ENCODE peak calls at places on chromosomes 3 and 15, in seven cellular contexts. L is stomach, M is HCT116, Q is esophagus squamous epithelium, K is transverse colon, J is endodermal cell, S is dorsolateral prefrontal cortex. V is an unnamed sample. For H3K27me3, the result is how much of the 10 kb centered on the place peaks cover.

GRCh38 chr3:51719413-51720025 is 12.7 kb downstream of the GRM2 start:
- DNase-seq in M (no peak), K (no peak), L (no peak), S (no peak), J (peak), Q (no peak), V (no peak)

GRCh38 chr3:85554153-85554552 is 595.4 kb downstream of the CADM2 start:
- DNase-seq in K (no peak), Q (no peak), L (no peak), J (peak), M (no peak), S (no peak), V (no peak)

GRCh38 chr3:112482675-112483074 is 16.6 kb downstream of the BTLA start:
- DNase-seq in Q (no peak), L (no peak), K (no peak), M (no peak), J (no peak), S (no peak), V (no peak)

GRCh38 chr3:9161811-9162210 is 87.6 kb downstream of the SRGAP3 start:
- DNase-seq in J (no peak), K (no peak), Q (no peak), S (no peak), L (no peak), M (no peak), V (no peak)

GRCh38 chr3:62559831-62560445 is 186.6 kb upstream of the FEZF2 start:
- DNase-seq in L (no peak), K (no peak), J (no peak), Q (no peak), M (peak), S (no peak), V (no peak)

GRCh38 chr15:29570121-29570930 is 251.9 kb downstream of the TJP1 start:
- DNase-seq in L (no peak), S (peak), Q (no peak), K (peak), M (no peak), J (peak), V (peak)

GRCh38 chr15:89847101-89847500 is 32.4 kb upstream of the ANPEP start:
- DNase-seq in S (no peak), L (no peak), M (no peak), J (no peak), Q (no peak), K (no peak), V (no peak)

GRCh38 chr3:110397115-110397514 is 674.5 kb upstream of the NECTIN3 start:
- DNase-seq in M (no peak), S (no peak), L (no peak), Q (no peak), K (no peak), J (no peak), V (no peak)

GRCh38 chr3:20772869-20773268 is 586.9 kb upstream of the SGO1 start:
- DNase-seq in J (no peak), L (no peak), K (no peak), Q (no peak), M (no peak), S (no peak), V (no peak)

GRCh38 chr3:8864570-8865350 is 95.3 kb upstream of the OXTR start:
- DNase-seq in J (no peak), K (no peak), M (no peak), L (no peak), Q (no peak), S (no peak), V (no peak)

GRCh38 chr3:71328917-71329316 is 254.6 kb downstream of the FOXP1 start:
- DNase-seq in S (no peak), J (no peak), K (no peak), M (no peak), L (no peak), Q (no peak), V (no peak)

GRCh38 chr3:14482271-14482721 is 57.8 kb downstream of the GRIP2 start:
- DNase-seq in K (no peak), J (no peak), S (no peak), L (no peak), M (no peak), Q (no peak), V (no peak)

GRCh38 chr3:16311960-16312451 is 47.0 kb downstream of the OXNAD1 start:
- DNase-seq in J (no peak), K (peak), Q (no peak), S (no peak), M (no peak), L (no peak), V (no peak)

GRCh38 chr15:70702584-70702983 is 60.8 kb downstream of the UACA start:
- DNase-seq in S (no peak), Q (no peak), L (no peak), K (no peak), J (no peak), M (no peak), V (no peak)
- H3K27me3 ChIP-seq in S (under half), Q (under half), L (under half), K (under half), J (under half), M (under half), V (under half)

DNA sequence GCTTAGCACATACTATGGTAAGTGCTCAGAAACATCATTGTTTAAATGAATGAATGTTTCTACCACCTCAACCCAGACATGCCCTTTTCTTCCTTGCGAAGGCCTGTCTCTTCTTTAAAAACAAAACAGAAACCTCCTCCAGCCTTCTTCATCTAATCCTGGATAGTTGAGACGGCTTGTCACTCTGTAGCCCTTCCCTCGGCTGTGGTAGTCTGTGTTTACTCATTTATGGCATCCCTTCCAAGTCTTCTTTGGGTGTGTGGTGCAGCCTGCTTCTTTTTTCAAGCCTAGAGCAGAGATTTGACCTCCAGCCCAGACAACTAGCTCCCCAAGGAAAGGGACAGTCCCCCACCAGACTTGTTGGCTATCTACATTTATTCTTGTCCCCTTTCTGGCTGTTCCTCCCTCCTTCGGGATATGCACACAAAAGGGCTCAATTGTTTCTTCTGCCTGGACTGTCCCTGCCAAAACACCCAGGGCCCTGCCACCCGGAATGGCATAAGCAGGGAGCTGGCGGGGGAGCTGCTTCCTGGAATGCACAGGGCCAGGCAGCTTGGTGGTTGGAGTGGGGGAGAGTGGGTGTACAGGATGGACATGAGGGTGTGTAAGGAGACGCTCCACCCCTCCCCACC is 67.8 kb downstream of the ITGA11 start:
- DNase-seq in L (no peak), S (no peak), K (no peak), M (no peak), J (no peak), Q (no peak), V (no peak)
- H3K4me3 ChIP-seq in L (no peak), S (no peak), K (no peak), M (no peak), J (no peak), Q (no peak), V (no peak)

GRCh38 chr3:33394403-33395054 is 45.7 kb downstream of the UBP1 start:
- DNase-seq in S (no peak), L (no peak), K (no peak), Q (no peak), M (no peak), J (no peak), V (no peak)

GRCh38 chr3:33392144-33392543 is 48.1 kb downstream of the UBP1 start:
- DNase-seq in Q (no peak), J (no peak), M (no peak), S (no peak), K (no peak), L (no peak), V (no peak)

GRCh38 chr3:33389908-33390307 is 50.3 kb downstream of the UBP1 start:
- DNase-seq in J (no peak), K (no peak), Q (no peak), S (peak), M (no peak), L (no peak), V (no peak)

GRCh38 chr3:33391255-33391995 is 48.8 kb downstream of the UBP1 start:
- DNase-seq in K (no peak), M (no peak), Q (no peak), L (no peak), S (no peak), J (no peak), V (no peak)

DNA sequence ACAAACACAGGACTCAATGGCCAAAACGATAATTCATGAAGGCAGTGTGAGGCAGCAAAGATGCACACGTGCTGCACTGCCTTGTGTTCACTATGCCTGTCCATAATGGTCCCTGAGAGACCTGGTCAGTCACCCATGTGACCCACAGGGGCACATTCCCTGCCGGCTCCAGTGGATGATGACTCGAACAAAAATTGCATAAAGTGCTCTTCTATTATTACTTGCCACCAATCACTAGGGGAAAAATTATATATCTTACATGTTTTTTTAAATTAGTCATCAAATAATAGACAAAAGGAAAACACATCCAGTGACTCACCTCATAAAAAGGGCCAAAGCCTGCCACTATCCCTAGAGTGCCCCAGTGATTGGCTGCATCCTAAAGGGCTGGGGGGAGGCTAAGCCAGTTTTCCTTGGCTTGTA is 47.5 kb downstream of the UBP1 start:
- DNase-seq in K (no peak), J (no peak), L (no peak), M (peak), S (no peak), Q (no peak), V (no peak)
- H3K27ac ChIP-seq in K (no peak), J (no peak), L (no peak), M (peak), S (no peak), Q (no peak), V (no peak)

GRCh38 chr15:100889359-100890058 is 9.9 kb downstream of the ALDH1A3 start:
- DNase-seq in K (peak), J (peak), L (no peak), M (no peak), Q (no peak), S (no peak), V (peak)

GRCh38 chr15:100880897-100881242 is 1.2 kb downstream of the ALDH1A3 start:
- DNase-seq in S (no peak), J (no peak), M (no peak), Q (no peak), L (no peak), K (no peak), V (no peak)

GRCh38 chr15:100887211-100887913 is 7.7 kb downstream of the ALDH1A3 start:
- DNase-seq in J (peak), S (no peak), L (no peak), Q (no peak), K (no peak), M (no peak), V (no peak)

GRCh38 chr15:100881573-100882336 is 2.1 kb downstream of the ALDH1A3 start:
- DNase-seq in Q (no peak), K (no peak), S (no peak), L (no peak), M (no peak), J (no peak), V (no peak)

DNA sequence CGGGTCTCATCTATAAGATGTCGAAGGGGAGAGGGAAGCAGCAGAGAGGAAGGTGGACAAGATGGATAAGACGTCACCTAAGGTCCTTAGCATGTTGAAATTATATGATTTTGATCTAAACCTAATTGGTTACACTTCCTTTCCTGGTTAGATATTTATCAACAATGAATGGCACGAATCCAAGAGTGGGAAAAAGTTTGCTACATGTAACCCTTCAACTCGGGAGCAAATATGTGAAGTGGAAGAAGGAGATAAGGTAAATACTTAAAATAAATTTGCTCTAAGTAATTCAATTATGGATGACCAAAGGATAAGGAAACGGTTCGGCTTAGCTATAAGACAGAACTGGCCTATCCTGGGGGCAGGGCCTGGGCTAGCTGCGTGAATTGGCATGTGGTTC is 5.5 kb downstream of the ALDH1A3 start:
- DNase-seq in K (no peak), Q (no peak), S (no peak), M (no peak), L (no peak), J (no peak), V (no peak)
- H3K27me3 ChIP-seq in K (half or more), Q (under half), S (under half), M (under half), L (half or more), J (under half), V (under half)

DNA sequence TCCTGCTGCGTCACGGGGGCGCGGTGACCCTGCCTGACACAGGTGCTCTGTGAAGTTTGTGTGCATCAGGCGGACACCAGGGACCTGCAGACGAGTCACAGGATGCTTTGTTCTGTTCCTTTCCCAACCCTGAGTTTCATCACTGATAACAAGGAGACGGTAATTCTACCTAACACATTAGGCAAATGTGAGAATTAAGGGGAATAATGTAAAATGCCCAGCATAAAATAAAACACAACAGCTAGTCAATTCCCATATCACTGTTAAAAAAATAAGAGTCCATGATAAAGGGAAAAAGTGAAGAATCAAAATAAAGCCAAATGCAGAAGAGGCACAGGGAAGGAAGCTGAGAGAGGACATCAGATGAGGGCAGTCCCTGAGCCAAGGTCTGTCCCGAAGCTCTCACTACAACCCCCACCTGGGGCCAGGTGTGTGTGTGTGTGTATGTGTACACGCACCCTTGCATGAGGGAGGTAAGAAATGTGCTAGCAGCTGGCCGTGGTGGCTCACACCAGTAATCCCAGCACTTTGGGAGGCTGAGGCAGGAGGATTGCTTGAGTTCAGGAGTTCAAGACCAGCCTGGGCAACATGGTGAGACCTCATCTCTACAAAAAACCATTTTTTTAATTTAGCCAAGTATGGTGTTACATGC is 27.5 kb downstream of the PLA2G4D start:
- DNase-seq in Q (no peak), S (no peak), L (no peak), M (no peak), K (no peak), J (no peak), V (no peak)
- H3K4me3 ChIP-seq in Q (no peak), S (no peak), L (no peak), M (no peak), K (no peak), J (no peak), V (no peak)